ENCODE peak calls at places on chromosomes 4 and X, in eight cellular contexts. N is testis, Q is A549, J is NB4, Y is upper lobe of left lung, Z is suprapubic skin, S is uterus, W is GM12878. T is an unnamed sample.

GRCh38 chrX:118502121-118502794 is 6.6 kb downstream of the DOCK11 start:
- DNase-seq in Y (no peak), S (no peak), N (no peak), Z (no peak), Q (no peak), J (peak), W (no peak), T (no peak)

GRCh38 chrX:20140410-20140809 is 1.2 kb downstream of the EIF1AX start:
- DNase-seq in Z (no peak), Y (no peak), W (no peak), S (no peak), N (no peak), J (peak), Q (no peak), T (no peak)

GRCh38 chr4:116585240-116585639 is 500.1 kb downstream of the TRAM1L1 start:
- DNase-seq in W (no peak), S (no peak), Z (no peak), Y (no peak), N (no peak), Q (no peak), J (no peak), T (no peak)

GRCh38 chrX:69297521-69297920 is 132.3 kb upstream of the PJA1 start:
- DNase-seq in N (no peak), S (no peak), J (no peak), Z (no peak), Y (no peak), Q (no peak), W (no peak), T (no peak)

GRCh38 chr4:55768291-55768690 is 51.3 kb upstream of the EXOC1L start:
- DNase-seq in W (no peak), Y (no peak), Z (no peak), Q (no peak), J (no peak), S (no peak), N (no peak), T (no peak)

GRCh38 chr4:86757468-86757867 is 91.7 kb downstream of the SLC10A6 start:
- DNase-seq in W (no peak), N (peak), S (no peak), Q (no peak), J (no peak), Y (no peak), Z (no peak), T (no peak)

GRCh38 chr4:168515222-168516011 is 18.6 kb downstream of the PALLD start:
- DNase-seq in Z (no peak), S (no peak), J (no peak), W (no peak), N (no peak), Q (no peak), Y (no peak), T (no peak)

GRCh38 chrX:129759576-129760061 is 20.1 kb upstream of the SASH3 start:
- DNase-seq in J (peak), N (peak), W (no peak), Z (no peak), Y (no peak), S (no peak), Q (no peak), T (no peak)

GRCh38 chr4:11456441-11456840 is 27.7 kb upstream of the HS3ST1 start:
- DNase-seq in Y (no peak), S (no peak), W (no peak), Q (no peak), N (no peak), Z (no peak), J (no peak), T (no peak)

GRCh38 chrX:41350150-41350975 is 16.4 kb downstream of the DDX3X start:
- DNase-seq in Y (no peak), Q (no peak), S (no peak), W (no peak), Z (no peak), J (peak), N (no peak), T (no peak)
- TF ChIP-seq POLR2A in Y (no peak), Q (no peak), S (no peak), W (peak), Z (no peak), J (peak), N (no peak), T (no peak)

DNA sequence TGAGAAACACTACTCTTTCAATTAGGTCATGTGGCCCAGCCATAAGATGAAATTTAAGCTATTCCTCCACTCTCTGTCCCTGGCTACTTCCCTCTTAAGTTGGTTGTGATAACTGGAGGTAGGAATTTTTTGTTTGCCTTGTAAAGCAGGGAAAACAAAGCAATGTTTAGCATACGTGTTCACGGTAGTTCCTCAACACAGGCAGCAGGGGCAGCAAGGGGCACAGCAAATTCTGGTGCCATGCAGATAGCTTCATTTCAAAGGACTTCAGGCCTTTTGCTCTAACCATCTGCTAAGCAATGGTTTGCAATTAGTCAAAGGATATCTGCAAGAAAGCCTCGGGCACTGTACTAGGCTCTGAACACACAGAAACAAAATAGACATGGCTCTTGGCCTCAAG is 330.2 kb downstream of the ZIC3 start:
- DNase-seq in Y (no peak), N (no peak), Z (no peak), S (no peak), Q (no peak), J (no peak), W (no peak), T (no peak)
- TF ChIP-seq CTCF in Y (no peak), N (no peak), Z (no peak), S (no peak), Q (no peak), J (no peak), W (no peak), T (no peak)

GRCh38 chr4:138673053-138673452 is 342.5 kb upstream of the NOCT start:
- DNase-seq in Q (no peak), J (no peak), Z (no peak), N (no peak), W (no peak), Y (no peak), S (no peak), T (no peak)

GRCh38 chr4:138671106-138671505 is 344.5 kb upstream of the NOCT start:
- DNase-seq in S (no peak), Z (no peak), J (no peak), N (no peak), W (no peak), Y (no peak), Q (no peak), T (no peak)

GRCh38 chr4:138671606-138672084 is 343.9 kb upstream of the NOCT start:
- DNase-seq in N (no peak), Z (no peak), Q (no peak), J (no peak), Y (no peak), W (no peak), S (no peak), T (no peak)

GRCh38 chr4:138670681-138671080 is 344.9 kb upstream of the NOCT start:
- DNase-seq in S (no peak), J (no peak), Z (no peak), W (no peak), Q (no peak), Y (no peak), N (no peak), T (no peak)

DNA sequence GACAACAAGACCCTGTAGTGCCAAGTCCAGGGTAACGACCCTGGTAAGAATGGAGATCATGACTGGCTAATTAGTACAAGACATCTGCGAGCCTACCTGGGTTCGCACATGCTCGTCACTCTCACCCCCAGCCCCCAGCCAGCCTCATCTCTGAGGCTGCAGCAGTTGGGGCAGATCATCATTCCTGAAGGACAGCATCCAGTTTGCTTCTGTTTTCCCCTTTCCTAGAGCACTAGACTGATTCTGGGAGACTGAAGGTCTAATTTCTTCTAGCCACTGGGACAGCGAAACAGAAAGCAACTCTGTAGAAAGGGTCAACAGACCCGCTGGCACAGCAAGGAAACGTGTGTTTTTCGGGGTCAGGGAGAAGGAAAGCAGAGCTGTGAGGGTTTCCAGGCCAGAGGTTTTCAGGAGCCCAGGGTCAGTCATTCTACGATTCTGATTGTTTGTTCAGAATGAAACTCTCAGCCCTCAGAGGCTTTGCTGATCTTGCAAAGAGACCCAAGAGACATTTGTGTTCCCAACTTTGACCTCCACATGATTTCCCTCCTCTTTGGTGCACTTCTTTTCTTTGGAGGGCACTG is 343.1 kb upstream of the NOCT start:
- DNase-seq in Q (no peak), W (peak), J (no peak), S (no peak), N (no peak), Y (no peak), Z (no peak), T (no peak)
- H3K4me3 ChIP-seq in Q (no peak), W (no peak), J (no peak), S (no peak), N (no peak), Y (no peak), Z (no peak), T (no peak)

GRCh38 chr4:122899682-122900081 is 22.7 kb downstream of the NUDT6 start:
- DNase-seq in N (no peak), Q (no peak), Z (no peak), J (no peak), W (no peak), S (no peak), Y (no peak), T (no peak)
- TF ChIP-seq POLR2A in N (no peak), Q (no peak), Z (no peak), J (no peak), W (no peak), S (no peak), Y (no peak), T (no peak)

GRCh38 chr4:172887959-172888358 is 280.7 kb upstream of the GALNT7 start:
- DNase-seq in Y (no peak), J (no peak), Z (no peak), S (no peak), N (no peak), W (no peak), Q (no peak), T (no peak)

GRCh38 chr4:172897046-172897445 is 271.6 kb upstream of the GALNT7 start:
- DNase-seq in S (no peak), Z (no peak), J (no peak), N (no peak), Q (no peak), W (no peak), Y (no peak), T (no peak)

GRCh38 chr4:172895699-172896098 is 272.9 kb upstream of the GALNT7 start:
- DNase-seq in Q (no peak), S (no peak), W (no peak), J (no peak), Y (no peak), Z (no peak), N (no peak), T (no peak)

GRCh38 chr4:172892300-172892699 is 276.3 kb upstream of the GALNT7 start:
- DNase-seq in S (no peak), Y (no peak), N (no peak), Z (no peak), W (no peak), Q (no peak), J (peak), T (no peak)
- TF ChIP-seq CTCF in S (no peak), Y (no peak), N (no peak), Z (no peak), W (peak), Q (no peak), J (peak), T (no peak)

GRCh38 chr4:144189121-144189520 is 48.6 kb upstream of the GYPA start:
- DNase-seq in Q (no peak), N (no peak), W (no peak), Y (no peak), Z (no peak), S (no peak), J (no peak), T (no peak)
- H3K4me3 ChIP-seq in Q (no peak), N (no peak), W (no peak), Y (no peak), Z (no peak), S (no peak), J (no peak), T (no peak)

GRCh38 chr4:184825394-184826314 is at the start of gene ACSL1:
- DNase-seq in J (peak), Y (peak), S (peak), Z (peak), W (no peak), N (peak), Q (peak), T (peak)
- TF ChIP-seq POLR2A in J (peak), Y (peak), S (peak), Z (peak), W (peak), N (peak), Q (peak), T (no peak)

GRCh38 chrX:105874790-105875189 is 52.5 kb downstream of the NRK start:
- DNase-seq in J (no peak), Q (no peak), Z (no peak), N (no peak), W (no peak), Y (no peak), S (no peak), T (no peak)

GRCh38 chrX:105880491-105880890 is 58.2 kb downstream of the NRK start:
- DNase-seq in S (no peak), Z (no peak), Y (no peak), N (no peak), J (no peak), W (no peak), Q (no peak), T (no peak)

GRCh38 chrX:105872921-105873320 is 50.6 kb downstream of the NRK start:
- DNase-seq in W (no peak), Z (no peak), J (peak), S (no peak), Q (no peak), Y (no peak), N (peak), T (no peak)

DNA sequence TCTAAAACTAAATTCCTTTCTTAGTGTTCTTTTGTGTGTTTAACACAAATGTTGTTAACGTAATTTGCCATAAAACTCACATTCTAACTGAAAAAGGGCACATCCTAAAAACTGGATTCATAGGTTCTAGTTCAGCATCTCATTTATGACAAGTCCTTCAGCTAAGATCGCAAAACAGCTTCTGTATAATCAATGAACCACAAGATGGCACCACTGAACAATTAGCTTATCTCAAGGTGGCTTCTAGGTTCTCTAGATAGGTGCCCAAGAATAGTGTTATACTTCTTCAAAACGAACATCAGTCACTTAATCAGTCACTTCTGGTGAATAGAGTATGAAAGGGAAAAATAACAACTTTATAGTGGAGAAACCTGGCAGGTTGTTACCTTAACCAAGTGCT is 54.3 kb downstream of the NRK start:
- DNase-seq in Y (no peak), W (no peak), Q (no peak), Z (no peak), N (no peak), J (peak), S (no peak), T (no peak)
- TF ChIP-seq CTCF in Y (no peak), W (peak), Q (peak), Z (no peak), N (no peak), J (peak), S (no peak), T (no peak)

DNA sequence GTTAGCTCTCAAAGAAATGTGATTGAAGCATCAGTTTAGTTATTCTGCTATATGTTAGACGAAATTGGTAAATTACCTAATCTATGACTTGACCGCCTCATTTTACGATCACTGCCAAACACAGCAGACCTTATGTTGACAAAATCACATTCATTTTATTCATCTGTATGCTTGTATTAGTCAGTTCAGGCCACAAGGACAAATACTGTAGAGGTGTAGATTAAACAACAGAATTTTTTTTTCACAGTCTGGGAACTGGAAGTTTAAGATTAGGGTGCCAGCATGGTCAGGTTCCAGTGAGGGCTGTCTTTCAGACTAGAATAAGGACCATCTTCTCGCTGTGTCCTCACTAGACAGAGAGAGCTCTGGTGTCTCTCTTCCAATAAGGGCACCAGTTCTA is 177.1 kb downstream of the NWD2 start:
- DNase-seq in S (no peak), W (no peak), Q (no peak), Y (no peak), N (no peak), Z (no peak), J (no peak), T (no peak)
- H3K4me3 ChIP-seq in S (no peak), W (no peak), Q (no peak), Y (no peak), N (no peak), Z (no peak), J (no peak), T (no peak)

DNA sequence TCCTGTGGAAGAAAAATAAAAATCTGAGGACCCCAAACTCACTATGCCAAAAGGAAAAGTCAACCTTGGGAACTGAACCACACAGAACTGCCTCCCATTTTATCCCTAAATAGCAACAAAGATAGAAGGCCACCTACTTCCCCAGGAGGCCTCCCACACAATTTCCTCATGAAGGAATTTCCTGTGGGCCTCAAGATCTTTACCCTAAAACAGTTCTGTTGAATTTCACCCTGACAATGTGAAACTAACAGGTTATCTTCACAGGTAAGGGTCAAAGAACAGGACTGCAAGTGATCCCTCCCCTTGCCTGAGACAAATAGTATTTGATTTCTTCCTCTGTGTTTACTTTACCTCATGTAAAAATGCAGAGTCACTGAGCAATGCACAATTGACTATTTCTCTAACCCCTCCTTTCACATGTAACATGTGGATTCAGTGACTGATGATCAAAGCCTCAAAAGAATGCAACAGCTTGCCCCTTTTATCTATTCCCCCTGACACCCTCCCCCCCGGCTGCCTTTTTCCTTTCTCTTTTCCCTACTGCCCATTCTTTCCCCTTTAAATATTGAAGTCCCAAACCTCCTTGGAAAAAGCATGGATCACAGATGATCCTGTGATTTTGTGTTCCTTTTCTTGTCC is 33.3 kb downstream of the MEPE start:
- DNase-seq in Y (no peak), N (no peak), W (no peak), Z (no peak), J (peak), S (no peak), Q (no peak), T (no peak)
- TF ChIP-seq POLR2A in Y (no peak), N (no peak), W (no peak), Z (no peak), J (no peak), S (no peak), Q (no peak), T (no peak)